ENCODE peak calls at places on chromosomes 3 and 15, in six cellular contexts. One of them, this sample, is unnamed. For H3K36me3, the result is how much of the 10 kb centered on the place peaks cover.

GRCh38 chr3:195270350-195271115 is 426 bp downstream of the XXYLT1 start:
- DNase-seq in mammary epithelial cell: peak
- DNase-seq in cardiac muscle cell: peak
- DNase-seq in body of pancreas: peak
- DNase-seq in tibial artery: peak
- DNase-seq in effector memory CD4-positive, alpha-beta T cell: no peak
- DNase-seq in this sample: peak

GRCh38 chr3:189982299-189982945 is 138.3 kb downstream of the P3H2 start:
- DNase-seq in mammary epithelial cell: no peak
- DNase-seq in tibial artery: no peak
- DNase-seq in effector memory CD4-positive, alpha-beta T cell: no peak
- DNase-seq in cardiac muscle cell: no peak
- DNase-seq in body of pancreas: no peak
- DNase-seq in this sample: no peak

GRCh38 chr3:111069974-111070751 is 1.5 kb upstream of the NECTIN3 start:
- DNase-seq in cardiac muscle cell: peak
- DNase-seq in body of pancreas: peak
- DNase-seq in tibial artery: peak
- DNase-seq in effector memory CD4-positive, alpha-beta T cell: no peak
- DNase-seq in mammary epithelial cell: no peak
- DNase-seq in this sample: peak

GRCh38 chr3:15708882-15709677 is 88.7 kb downstream of the ANKRD28 start:
- DNase-seq in body of pancreas: no peak
- DNase-seq in mammary epithelial cell: peak
- DNase-seq in tibial artery: no peak
- DNase-seq in effector memory CD4-positive, alpha-beta T cell: no peak
- DNase-seq in cardiac muscle cell: no peak
- DNase-seq in this sample: no peak

GRCh38 chr15:74867562-74868458 is 5.4 kb downstream of the SCAMP2 start:
- DNase-seq in mammary epithelial cell: no peak
- DNase-seq in tibial artery: peak
- DNase-seq in cardiac muscle cell: no peak
- DNase-seq in body of pancreas: no peak
- DNase-seq in effector memory CD4-positive, alpha-beta T cell: no peak
- DNase-seq in this sample: no peak

GRCh38 chr3:177589921-177590336 is 392.6 kb upstream of the TBL1XR1 start:
- DNase-seq in effector memory CD4-positive, alpha-beta T cell: no peak
- DNase-seq in body of pancreas: peak
- DNase-seq in cardiac muscle cell: no peak
- DNase-seq in tibial artery: no peak
- DNase-seq in mammary epithelial cell: peak
- DNase-seq in this sample: peak

GRCh38 chr3:151592287-151592686 is 131.4 kb upstream of the IGSF10 start:
- DNase-seq in effector memory CD4-positive, alpha-beta T cell: no peak
- DNase-seq in body of pancreas: no peak
- DNase-seq in tibial artery: no peak
- DNase-seq in mammary epithelial cell: no peak
- DNase-seq in cardiac muscle cell: no peak
- DNase-seq in this sample: no peak

GRCh38 chr15:77836116-77836798 is 203.5 kb upstream of the LINGO1 start:
- DNase-seq in effector memory CD4-positive, alpha-beta T cell: no peak
- DNase-seq in cardiac muscle cell: peak
- DNase-seq in body of pancreas: no peak
- DNase-seq in tibial artery: no peak
- DNase-seq in mammary epithelial cell: no peak
- DNase-seq in this sample: peak

GRCh38 chr15:65816441-65816840 is 24.3 kb upstream of the DENND4A start:
- DNase-seq in body of pancreas: no peak
- DNase-seq in cardiac muscle cell: no peak
- DNase-seq in effector memory CD4-positive, alpha-beta T cell: no peak
- DNase-seq in tibial artery: no peak
- DNase-seq in mammary epithelial cell: no peak
- DNase-seq in this sample: no peak

GRCh38 chr3:40581166-40581565 is 56.4 kb downstream of the ZNF621 start:
- DNase-seq in effector memory CD4-positive, alpha-beta T cell: no peak
- DNase-seq in body of pancreas: no peak
- DNase-seq in tibial artery: no peak
- DNase-seq in mammary epithelial cell: no peak
- DNase-seq in cardiac muscle cell: no peak
- DNase-seq in this sample: no peak

GRCh38 chr3:32448686-32449474 is 53.8 kb downstream of the CMTM6 start:
- DNase-seq in body of pancreas: no peak
- DNase-seq in mammary epithelial cell: no peak
- DNase-seq in cardiac muscle cell: peak
- DNase-seq in tibial artery: peak
- DNase-seq in effector memory CD4-positive, alpha-beta T cell: no peak
- DNase-seq in this sample: no peak

GRCh38 chr15:70140543-70141375 is 43.0 kb upstream of the TLE3 start:
- DNase-seq in body of pancreas: no peak
- DNase-seq in tibial artery: no peak
- DNase-seq in cardiac muscle cell: no peak
- DNase-seq in effector memory CD4-positive, alpha-beta T cell: peak
- DNase-seq in mammary epithelial cell: peak
- DNase-seq in this sample: peak

GRCh38 chr15:64163662-64164362 is 990 bp upstream of the PPIB start:
- DNase-seq in effector memory CD4-positive, alpha-beta T cell: no peak
- DNase-seq in mammary epithelial cell: peak
- DNase-seq in cardiac muscle cell: no peak
- DNase-seq in tibial artery: peak
- DNase-seq in body of pancreas: no peak
- DNase-seq in this sample: no peak

GRCh38 chr15:57873564-57874209 is 167.2 kb downstream of the POLR2M start:
- DNase-seq in mammary epithelial cell: peak
- DNase-seq in body of pancreas: no peak
- DNase-seq in effector memory CD4-positive, alpha-beta T cell: no peak
- DNase-seq in cardiac muscle cell: no peak
- DNase-seq in tibial artery: no peak
- DNase-seq in this sample: peak

GRCh38 chr3:179716811-179717210 is 64.0 kb downstream of the USP13 start:
- DNase-seq in body of pancreas: no peak
- DNase-seq in mammary epithelial cell: peak
- DNase-seq in tibial artery: no peak
- DNase-seq in effector memory CD4-positive, alpha-beta T cell: no peak
- DNase-seq in cardiac muscle cell: no peak
- DNase-seq in this sample: no peak

DNA sequence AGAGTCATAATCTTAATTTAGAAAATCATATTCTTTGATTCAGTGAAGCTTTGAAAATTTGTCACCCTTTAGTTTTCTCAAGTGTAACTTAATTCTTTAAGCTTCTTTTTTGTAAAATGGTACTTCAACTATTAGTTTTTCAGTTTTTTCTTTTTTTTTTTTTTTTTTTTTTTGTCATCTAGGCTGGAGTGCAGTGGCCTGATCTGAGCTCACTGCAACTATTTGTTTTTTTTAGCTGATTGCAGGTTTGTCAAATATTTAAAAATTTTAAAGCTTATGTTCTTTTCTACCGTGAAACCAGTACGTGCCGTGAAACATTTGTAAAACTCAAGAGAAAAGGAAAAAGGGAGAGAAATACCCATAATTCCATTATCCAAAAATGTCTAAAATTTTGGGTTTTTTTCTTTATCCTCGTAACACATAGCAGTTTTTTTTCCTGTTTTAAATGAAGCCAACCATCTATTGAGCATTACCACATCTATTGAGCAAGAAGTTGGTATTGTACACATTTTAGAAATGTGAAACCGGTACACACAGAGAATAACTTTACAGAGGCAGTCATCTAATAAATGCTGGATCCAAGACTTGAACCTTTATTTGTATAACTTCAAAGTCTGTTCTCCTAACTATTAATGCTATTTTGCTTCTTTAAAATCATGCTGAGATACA is 25.7 kb downstream of the ECT2 start:
- DNase-seq in body of pancreas: no peak
- DNase-seq in cardiac muscle cell: no peak
- DNase-seq in effector memory CD4-positive, alpha-beta T cell: no peak
- DNase-seq in tibial artery: no peak
- DNase-seq in mammary epithelial cell: no peak
- DNase-seq in this sample: no peak
- H3K36me3 ChIP-seq in body of pancreas: under half
- H3K36me3 ChIP-seq in cardiac muscle cell: under half
- H3K36me3 ChIP-seq in effector memory CD4-positive, alpha-beta T cell: under half
- H3K36me3 ChIP-seq in tibial artery: under half
- H3K36me3 ChIP-seq in mammary epithelial cell: under half
- H3K36me3 ChIP-seq in this sample: half or more

DNA sequence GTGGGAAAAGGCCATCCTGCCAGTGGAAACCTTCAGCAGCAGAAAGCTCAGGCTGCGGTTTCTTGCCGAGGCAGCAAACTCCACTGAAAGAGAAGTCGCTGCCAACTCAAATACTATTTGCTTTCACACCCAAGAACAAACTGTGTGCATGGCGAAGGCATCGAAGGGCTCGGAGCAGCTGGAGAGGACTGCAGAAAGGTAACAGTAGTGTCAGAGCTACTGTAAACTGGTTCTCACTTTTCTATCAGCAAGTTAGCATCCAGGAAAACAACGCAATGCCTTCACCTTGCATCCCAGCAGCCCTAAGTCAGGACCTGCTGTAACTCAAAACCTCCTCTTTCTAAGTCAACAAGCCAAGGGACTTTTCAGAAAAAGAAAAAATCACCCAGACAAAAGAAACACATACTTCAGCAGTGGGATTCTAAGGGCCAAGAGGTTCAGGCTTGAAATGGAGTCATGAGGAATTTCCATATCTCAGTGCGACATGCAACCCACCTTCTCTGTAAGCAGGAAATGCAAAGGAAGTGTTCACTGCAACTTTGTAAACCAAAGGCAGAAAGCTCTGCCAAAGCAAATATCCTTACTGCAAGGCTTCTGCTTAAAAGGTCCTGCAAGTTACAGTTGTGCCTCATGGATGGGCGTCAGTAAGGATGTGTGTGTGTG is 193.5 kb downstream of the FOXP1 start:
- DNase-seq in cardiac muscle cell: peak
- DNase-seq in tibial artery: peak
- DNase-seq in mammary epithelial cell: peak
- DNase-seq in body of pancreas: peak
- DNase-seq in effector memory CD4-positive, alpha-beta T cell: no peak
- DNase-seq in this sample: peak
- H3K4me3 ChIP-seq in cardiac muscle cell: no peak
- H3K4me3 ChIP-seq in tibial artery: peak
- H3K4me3 ChIP-seq in mammary epithelial cell: no peak
- H3K4me3 ChIP-seq in body of pancreas: no peak
- H3K4me3 ChIP-seq in effector memory CD4-positive, alpha-beta T cell: peak
- H3K4me3 ChIP-seq in this sample: no peak

GRCh38 chr15:41085029-41085428 is 31.1 kb downstream of the INO80 start:
- DNase-seq in mammary epithelial cell: no peak
- DNase-seq in body of pancreas: no peak
- DNase-seq in effector memory CD4-positive, alpha-beta T cell: no peak
- DNase-seq in cardiac muscle cell: no peak
- DNase-seq in tibial artery: no peak
- DNase-seq in this sample: no peak
- H3K36me3 ChIP-seq in mammary epithelial cell: half or more
- H3K36me3 ChIP-seq in body of pancreas: under half
- H3K36me3 ChIP-seq in effector memory CD4-positive, alpha-beta T cell: half or more
- H3K36me3 ChIP-seq in cardiac muscle cell: half or more
- H3K36me3 ChIP-seq in tibial artery: half or more
- H3K36me3 ChIP-seq in this sample: half or more

GRCh38 chr3:47420511-47421484 is 40.0 kb downstream of the PTPN23 start:
- DNase-seq in effector memory CD4-positive, alpha-beta T cell: peak
- DNase-seq in body of pancreas: peak
- DNase-seq in mammary epithelial cell: peak
- DNase-seq in cardiac muscle cell: peak
- DNase-seq in tibial artery: peak
- DNase-seq in this sample: peak
- H3K4me3 ChIP-seq in effector memory CD4-positive, alpha-beta T cell: peak
- H3K4me3 ChIP-seq in body of pancreas: no peak
- H3K4me3 ChIP-seq in mammary epithelial cell: no peak
- H3K4me3 ChIP-seq in cardiac muscle cell: no peak
- H3K4me3 ChIP-seq in tibial artery: no peak
- H3K4me3 ChIP-seq in this sample: no peak

GRCh38 chr15:67173015-67173414 is 81.4 kb downstream of the AAGAB start:
- DNase-seq in cardiac muscle cell: no peak
- DNase-seq in body of pancreas: no peak
- DNase-seq in mammary epithelial cell: no peak
- DNase-seq in effector memory CD4-positive, alpha-beta T cell: no peak
- DNase-seq in tibial artery: no peak
- DNase-seq in this sample: no peak
- H3K36me3 ChIP-seq in cardiac muscle cell: under half
- H3K36me3 ChIP-seq in body of pancreas: under half
- H3K36me3 ChIP-seq in mammary epithelial cell: under half
- H3K36me3 ChIP-seq in effector memory CD4-positive, alpha-beta T cell: half or more
- H3K36me3 ChIP-seq in tibial artery: under half
- H3K36me3 ChIP-seq in this sample: half or more

GRCh38 chr15:98901438-98901837 is 106.2 kb downstream of the PGPEP1L start:
- DNase-seq in body of pancreas: no peak
- DNase-seq in mammary epithelial cell: peak
- DNase-seq in cardiac muscle cell: no peak
- DNase-seq in tibial artery: no peak
- DNase-seq in effector memory CD4-positive, alpha-beta T cell: no peak
- DNase-seq in this sample: no peak
- H3K4me3 ChIP-seq in body of pancreas: no peak
- H3K4me3 ChIP-seq in mammary epithelial cell: no peak
- H3K4me3 ChIP-seq in cardiac muscle cell: no peak
- H3K4me3 ChIP-seq in tibial artery: no peak
- H3K4me3 ChIP-seq in effector memory CD4-positive, alpha-beta T cell: no peak
- H3K4me3 ChIP-seq in this sample: no peak

GRCh38 chr15:48796521-48796920 is 14.3 kb downstream of the CEP152 start:
- DNase-seq in tibial artery: no peak
- DNase-seq in body of pancreas: no peak
- DNase-seq in effector memory CD4-positive, alpha-beta T cell: no peak
- DNase-seq in mammary epithelial cell: no peak
- DNase-seq in cardiac muscle cell: no peak
- DNase-seq in this sample: no peak
- H3K36me3 ChIP-seq in tibial artery: under half
- H3K36me3 ChIP-seq in body of pancreas: under half
- H3K36me3 ChIP-seq in effector memory CD4-positive, alpha-beta T cell: under half
- H3K36me3 ChIP-seq in mammary epithelial cell: under half
- H3K36me3 ChIP-seq in cardiac muscle cell: under half
- H3K36me3 ChIP-seq in this sample: under half

GRCh38 chr3:51955893-51956770 is 951 bp downstream of the GPR62 start:
- DNase-seq in cardiac muscle cell: peak
- DNase-seq in body of pancreas: peak
- DNase-seq in mammary epithelial cell: peak
- DNase-seq in effector memory CD4-positive, alpha-beta T cell: no peak
- DNase-seq in tibial artery: no peak
- DNase-seq in this sample: no peak
- H3K4me3 ChIP-seq in cardiac muscle cell: no peak
- H3K4me3 ChIP-seq in body of pancreas: no peak
- H3K4me3 ChIP-seq in mammary epithelial cell: peak
- H3K4me3 ChIP-seq in effector memory CD4-positive, alpha-beta T cell: peak
- H3K4me3 ChIP-seq in tibial artery: peak
- H3K4me3 ChIP-seq in this sample: no peak